ENCODE peak calls at places on chromosomes 5 and 9, in six cellular contexts. E, G, Q, I, O and L are unnamed samples.

GRCh38 chr5:178305801-178306200 is 73.2 kb upstream of the PHYKPL start:
- DNase-seq in I (no peak), Q (no peak), O (no peak), G (no peak), E (no peak), L (no peak)

GRCh38 chr9:77521091-77521490 is 127.0 kb downstream of the GNA14 start:
- DNase-seq in O (no peak), G (peak), Q (no peak), I (no peak), E (no peak), L (no peak)

GRCh38 chr5:939368-939767 is 46.7 kb downstream of the TRIP13 start:
- DNase-seq in E (peak), G (no peak), Q (no peak), I (no peak), O (peak), L (no peak)

GRCh38 chr5:150615141-150615699 is 25.2 kb upstream of the SYNPO start:
- DNase-seq in E (no peak), I (no peak), G (peak), O (no peak), Q (no peak), L (no peak)

GRCh38 chr5:177431317-177432142 is 5.1 kb downstream of the GRK6 start:
- DNase-seq in G (no peak), E (peak), Q (no peak), O (no peak), I (peak), L (peak)

GRCh38 chr9:27195191-27195590 is 86.2 kb downstream of the TEK start:
- DNase-seq in I (no peak), O (no peak), E (no peak), G (no peak), Q (no peak), L (no peak)

GRCh38 chr5:44887722-44888121 is 79.0 kb downstream of the MRPS30 start:
- DNase-seq in Q (no peak), I (no peak), G (no peak), O (no peak), E (no peak), L (no peak)

GRCh38 chr5:52878671-52879070 is 91.0 kb downstream of the ITGA1 start:
- DNase-seq in Q (no peak), O (no peak), G (no peak), E (no peak), I (no peak), L (no peak)

GRCh38 chr5:103435136-103435914 is 127.3 kb downstream of the NUDT12 start:
- DNase-seq in O (no peak), G (no peak), Q (no peak), I (no peak), E (no peak), L (no peak)

GRCh38 chr9:100408541-100409175 is 18.3 kb upstream of the MSANTD3 start:
- DNase-seq in I (no peak), O (no peak), E (no peak), G (no peak), Q (no peak), L (no peak)

GRCh38 chr9:91302831-91303230 is 58.9 kb downstream of the AUH start:
- DNase-seq in E (no peak), O (no peak), Q (no peak), I (no peak), G (no peak), L (no peak)

GRCh38 chr9:36263662-36264061 is 5.4 kb upstream of the GNE start:
- DNase-seq in E (no peak), O (no peak), G (no peak), I (no peak), Q (peak), L (no peak)

GRCh38 chr5:14342306-14342705 is 199.2 kb downstream of the TRIO start:
- DNase-seq in Q (no peak), O (no peak), I (no peak), G (no peak), E (no peak), L (no peak)

GRCh38 chr9:79346350-79347020 is 225.3 kb upstream of the TLE4 start:
- DNase-seq in O (no peak), E (no peak), I (no peak), Q (no peak), G (no peak), L (no peak)

GRCh38 chr5:105172918-105173317 is 1610.3 kb upstream of the NUDT12 start:
- DNase-seq in E (no peak), G (no peak), O (no peak), I (no peak), Q (no peak), L (no peak)

GRCh38 chr9:109520475-109521132 is 22.5 kb upstream of the PTPN3 start:
- DNase-seq in O (no peak), Q (peak), I (no peak), E (peak), G (peak), L (no peak)

GRCh38 chr5:7779019-7779662 is 71.8 kb downstream of the CFAP90 start:
- DNase-seq in E (no peak), O (no peak), I (no peak), G (no peak), Q (no peak), L (peak)